ENCODE peak calls at places on chromosomes 11 and 22, in five cellular contexts. F, Q, T, J and N are unnamed samples.

GRCh38 chr11:95156916-95157568 is 67.4 kb downstream of the ENDOD1 start:
- DNase-seq in F (no peak), Q (no peak), T (no peak), J (no peak), N (no peak)

GRCh38 chr11:86459002-86459385 is 84.3 kb downstream of the CCDC81 start:
- DNase-seq in F (no peak), Q (no peak), T (no peak), J (no peak), N (peak)

GRCh38 chr11:17563248-17563647 is 16.2 kb downstream of the OTOG start:
- DNase-seq in F (no peak), Q (peak), T (no peak), J (no peak), N (no peak)

GRCh38 chr11:94308024-94308423 is 3.6 kb downstream of the IZUMO1R start:
- DNase-seq in F (no peak), Q (no peak), T (no peak), J (no peak), N (no peak)

GRCh38 chr22:45946805-45947600 is 30.0 kb downstream of the WNT7B start:
- DNase-seq in F (no peak), Q (no peak), T (peak), J (no peak), N (no peak)

GRCh38 chr22:44024288-44024908 is at the start of gene PARVB:
- DNase-seq in F (no peak), Q (peak), T (peak), J (peak), N (no peak)

GRCh38 chr11:134385774-134386565 is 26.1 kb downstream of the B3GAT1 start:
- DNase-seq in F (no peak), Q (no peak), T (peak), J (no peak), N (no peak)

GRCh38 chr11:62687508-62688396 is 1.6 kb downstream of the LRRN4CL start:
- DNase-seq in F (no peak), Q (no peak), T (peak), J (no peak), N (no peak)

GRCh38 chr11:14132312-14132711 is 169.8 kb downstream of the SPON1 start:
- DNase-seq in F (no peak), Q (no peak), T (peak), J (no peak), N (no peak)

GRCh38 chr22:20591660-20592310 is 84.4 kb downstream of the MED15 start:
- DNase-seq in F (peak), Q (no peak), T (no peak), J (peak), N (no peak)

GRCh38 chr11:3722100-3722499 is 50.9 kb upstream of the CHRNA10 start:
- DNase-seq in F (no peak), Q (no peak), T (no peak), J (no peak), N (no peak)

GRCh38 chr11:85672111-85672875 is 7.4 kb upstream of the CREBZF start:
- DNase-seq in F (no peak), Q (no peak), T (no peak), J (no peak), N (no peak)

GRCh38 chr11:128905345-128906184 is 14.4 kb downstream of the KCNJ5 start:
- DNase-seq in F (peak), Q (peak), T (peak), J (peak), N (no peak)

GRCh38 chr11:124863137-124863825 is 2.0 kb upstream of the ROBO3 start:
- DNase-seq in F (no peak), Q (no peak), T (peak), J (peak), N (no peak)

GRCh38 chr11:77379253-77379652 is 77.8 kb upstream of the GDPD4 start:
- DNase-seq in F (no peak), Q (no peak), T (no peak), J (no peak), N (no peak)

GRCh38 chr11:1387961-1388762 is 1.6 kb upstream of the BRSK2 start:
- DNase-seq in F (no peak), Q (peak), T (no peak), J (peak), N (no peak)

GRCh38 chr22:43897751-43898261 is 6.0 kb upstream of the PNPLA5 start:
- DNase-seq in F (no peak), Q (peak), T (no peak), J (no peak), N (no peak)

GRCh38 chr22:23305922-23306374 is 125.6 kb downstream of the BCR start:
- DNase-seq in F (no peak), Q (no peak), T (peak), J (no peak), N (peak)

GRCh38 chr11:104991994-104992393 is 23.6 kb upstream of the CASP4 start:
- DNase-seq in F (no peak), Q (no peak), T (no peak), J (no peak), N (no peak)

GRCh38 chr22:23243006-23243573 is 62.8 kb downstream of the BCR start:
- DNase-seq in F (no peak), Q (no peak), T (no peak), J (peak), N (no peak)

GRCh38 chr11:121465709-121466062 is 12.9 kb upstream of the SORL1-AS1 start:
- DNase-seq in F (no peak), Q (no peak), T (no peak), J (no peak), N (no peak)

GRCh38 chr22:29480512-29481264 is 670 bp downstream of the NEFH start:
- DNase-seq in F (no peak), Q (no peak), T (peak), J (peak), N (peak)

GRCh38 chr11:41459602-41460405 is at the start of gene LRRC4C:
- DNase-seq in F (no peak), Q (no peak), T (peak), J (peak), N (no peak)

GRCh38 chr11:76939219-76939631 is 78.5 kb downstream of the ACER3 start:
- DNase-seq in F (no peak), Q (peak), T (no peak), J (no peak), N (peak)

GRCh38 chr11:102940714-102941588 is 14.6 kb downstream of the MMP13 start:
- DNase-seq in F (peak), Q (peak), T (peak), J (no peak), N (peak)

GRCh38 chr22:43262990-43263644 is 76.2 kb upstream of the TTLL12 start:
- DNase-seq in F (no peak), Q (no peak), T (no peak), J (no peak), N (no peak)

GRCh38 chr22:37538590-37539357 is 19.6 kb upstream of the CARD10 start:
- DNase-seq in F (peak), Q (peak), T (peak), J (peak), N (peak)

GRCh38 chr22:29269230-29269604 is 1.1 kb downstream of the EWSR1 start:
- DNase-seq in F (no peak), Q (no peak), T (no peak), J (no peak), N (no peak)

GRCh38 chr22:43260818-43261217 is 73.9 kb upstream of the TTLL12 start:
- DNase-seq in F (no peak), Q (no peak), T (no peak), J (no peak), N (no peak)

GRCh38 chr11:78798567-78799170 is 224.0 kb upstream of the NARS2 start:
- DNase-seq in F (peak), Q (peak), T (peak), J (peak), N (peak)

GRCh38 chr11:73197348-73197747 is 20.7 kb upstream of the P2RY2 start:
- DNase-seq in F (no peak), Q (peak), T (no peak), J (no peak), N (no peak)

GRCh38 chr11:67442504-67443398 is 525 bp downstream of the CORO1B start:
- DNase-seq in F (no peak), Q (no peak), T (no peak), J (peak), N (no peak)

DNA sequence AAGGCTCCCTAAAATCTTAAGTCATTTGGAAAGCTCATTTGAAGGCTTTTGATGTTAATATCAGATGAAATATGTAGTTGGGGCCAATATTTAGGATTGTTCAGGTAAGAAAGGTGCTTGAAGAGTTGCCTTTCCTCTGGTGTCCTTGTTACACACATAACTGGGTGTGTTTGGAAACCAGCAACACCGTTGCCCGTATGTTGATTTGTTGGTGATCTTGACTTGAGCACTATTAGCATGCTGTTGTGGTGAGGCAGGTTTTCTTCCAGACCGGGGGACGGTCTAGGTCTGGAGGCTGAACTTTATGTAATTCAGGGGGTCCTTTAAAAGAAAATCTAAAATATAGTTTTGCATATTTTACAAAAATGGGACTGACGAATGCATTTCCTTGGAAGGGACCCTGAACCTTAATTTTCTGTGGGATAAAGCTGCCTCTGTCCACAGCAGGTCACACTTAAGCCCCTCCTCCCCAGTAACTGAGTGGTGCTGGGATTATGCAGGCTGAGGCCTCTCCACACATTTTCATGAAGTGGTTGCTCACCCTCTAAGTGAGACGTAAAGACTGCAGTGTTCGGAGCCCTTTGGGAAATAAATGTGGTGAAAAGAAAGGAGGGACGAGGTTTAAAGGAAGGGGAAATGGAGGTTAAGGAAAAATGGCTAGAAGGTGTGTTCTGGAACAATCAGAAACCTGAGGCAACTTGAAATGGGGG is 1.8 kb downstream of the YWHAH start:
- DNase-seq in F (no peak), Q (no peak), T (no peak), J (no peak), N (peak)
- TF ChIP-seq MAX in F (no peak), Q (no peak), T (no peak), J (no peak), N (no peak)

GRCh38 chr11:60515144-60515855 is at the start of gene MS4A13:
- DNase-seq in F (no peak), Q (no peak), T (peak), J (no peak), N (no peak)
- TF ChIP-seq MAX in F (no peak), Q (no peak), T (peak), J (no peak), N (no peak)

GRCh38 chr22:39356464-39356863 is 6.7 kb downstream of the SYNGR1 start:
- DNase-seq in F (no peak), Q (no peak), T (no peak), J (no peak), N (no peak)
- TF ChIP-seq MAX in F (no peak), Q (no peak), T (no peak), J (no peak), N (no peak)

GRCh38 chr22:36208934-36209333 is 7.3 kb upstream of the APOL4 start:
- DNase-seq in F (no peak), Q (no peak), T (no peak), J (no peak), N (no peak)
- TF ChIP-seq MAX in F (no peak), Q (no peak), T (no peak), J (no peak), N (no peak)

GRCh38 chr11:57071829-57072228 is 83.1 kb downstream of the OR5AK2 start:
- DNase-seq in F (no peak), Q (peak), T (no peak), J (no peak), N (peak)
- TF ChIP-seq MAX in F (no peak), Q (peak), T (no peak), J (no peak), N (no peak)

GRCh38 chr11:117519170-117519569 is 191.5 kb downstream of the CEP164 start:
- DNase-seq in F (no peak), Q (no peak), T (no peak), J (no peak), N (no peak)
- TF ChIP-seq MAX in F (no peak), Q (no peak), T (no peak), J (no peak), N (no peak)

GRCh38 chr11:37450613-37451012 is 852.6 kb upstream of the RAG2 start:
- DNase-seq in F (no peak), Q (no peak), T (no peak), J (no peak), N (no peak)
- TF ChIP-seq MAX in F (no peak), Q (no peak), T (no peak), J (no peak), N (no peak)

DNA sequence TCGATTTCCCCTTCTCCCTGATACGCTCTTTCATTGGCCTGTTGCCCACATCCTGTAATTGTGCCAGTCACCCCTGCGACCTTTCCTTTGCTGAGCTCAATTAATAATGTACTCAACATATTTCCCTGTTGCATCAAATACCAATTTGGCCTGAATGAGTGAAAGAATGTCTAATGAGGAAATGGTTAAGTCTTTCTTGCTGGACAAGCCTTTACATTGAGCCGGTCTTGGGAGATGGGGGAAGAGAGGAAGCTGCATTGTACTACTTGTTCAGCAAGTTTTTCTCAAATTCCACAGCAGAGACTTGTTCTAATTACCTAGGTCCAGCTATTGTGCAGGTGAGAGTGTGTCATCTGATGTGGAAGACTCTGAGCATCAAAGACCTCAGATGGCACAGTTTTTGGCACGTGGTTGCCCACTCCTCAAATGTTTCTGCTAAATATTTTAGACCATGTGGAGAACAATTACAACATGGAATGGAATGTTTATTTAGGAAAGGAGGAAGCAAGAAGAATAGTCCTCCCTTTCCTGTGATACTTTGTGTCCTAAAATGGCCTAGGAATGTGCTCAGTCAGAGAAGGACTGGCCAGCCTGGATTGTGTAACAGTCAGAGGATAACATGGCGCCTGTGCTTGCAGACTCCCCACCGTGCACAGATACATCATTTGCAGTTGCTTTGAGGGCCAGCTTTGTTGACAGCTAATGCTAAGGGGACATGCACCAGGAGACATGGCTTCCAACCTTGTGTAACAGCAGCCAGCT is 129.5 kb upstream of the E2F8 start:
- DNase-seq in F (no peak), Q (no peak), T (no peak), J (no peak), N (peak)
- TF ChIP-seq MAX in F (no peak), Q (no peak), T (no peak), J (no peak), N (peak)